ENCODE peak calls at places on chromosomes 6 and 20, in nine cellular contexts. H, S, R, A, P, F, O, Q and K are unnamed samples. For H3K36me3, the result is how much of the 10 kb centered on the place peaks cover.

GRCh38 chr6:127343753-127344659 is 597 bp upstream of the ECHDC1 start:
- DNase-seq in H (no peak), S (no peak), R (no peak), A (no peak), P (peak), F (no peak), O (peak), Q (no peak), K (peak)

GRCh38 chr20:13995086-13995665 is at the start of gene MACROD2:
- DNase-seq in H (peak), S (peak), R (peak), A (peak), P (peak), F (peak), O (peak), Q (peak), K (peak)

GRCh38 chr6:44051516-44051915 is 75.7 kb downstream of the MRPL14 start:
- DNase-seq in H (no peak), S (peak), R (no peak), A (no peak), P (peak), F (no peak), O (peak), Q (no peak), K (no peak)

GRCh38 chr20:53611449-53611894 is 17.8 kb upstream of the ZNF217 start:
- DNase-seq in H (peak), S (no peak), R (peak), A (no peak), P (peak), F (peak), O (peak), Q (no peak), K (peak)

GRCh38 chr6:158849899-158850806 is 31.0 kb upstream of the EZR start:
- DNase-seq in H (peak), S (no peak), R (peak), A (no peak), P (peak), F (peak), O (peak), Q (peak), K (peak)

GRCh38 chr6:43054206-43054943 is 724 bp upstream of the CUL7 start:
- DNase-seq in H (no peak), S (peak), R (no peak), A (no peak), P (peak), F (no peak), O (no peak), Q (no peak), K (no peak)

GRCh38 chr6:111013144-111013905 is 31.5 kb downstream of the RPF2 start:
- DNase-seq in H (no peak), S (no peak), R (no peak), A (no peak), P (no peak), F (no peak), O (no peak), Q (no peak), K (no peak)

GRCh38 chr6:44470106-44470446 is 82.6 kb downstream of the CDC5L start:
- DNase-seq in H (no peak), S (no peak), R (peak), A (no peak), P (no peak), F (no peak), O (no peak), Q (no peak), K (no peak)

GRCh38 chr20:58630063-58630462 is 21.0 kb upstream of the STX16 start:
- DNase-seq in H (no peak), S (no peak), R (no peak), A (no peak), P (peak), F (no peak), O (peak), Q (no peak), K (peak)

GRCh38 chr6:152273638-152274037 is 363.5 kb downstream of the SYNE1 start:
- DNase-seq in H (no peak), S (no peak), R (no peak), A (no peak), P (peak), F (no peak), O (no peak), Q (no peak), K (no peak)

GRCh38 chr6:158220786-158221442 is 52.8 kb downstream of the GTF2H5 start:
- DNase-seq in H (no peak), S (peak), R (peak), A (peak), P (peak), F (no peak), O (peak), Q (peak), K (peak)

GRCh38 chr6:157911278-157911677 is 70.4 kb upstream of the SYNJ2 start:
- DNase-seq in H (no peak), S (no peak), R (no peak), A (no peak), P (no peak), F (no peak), O (no peak), Q (no peak), K (no peak)

GRCh38 chr6:167245586-167245985 is 45.5 kb upstream of the UNC93A start:
- DNase-seq in H (no peak), S (no peak), R (no peak), A (no peak), P (no peak), F (no peak), O (no peak), Q (no peak), K (no peak)

GRCh38 chr20:2005831-2006426 is 12.1 kb upstream of the PDYN start:
- DNase-seq in H (no peak), S (peak), R (peak), A (peak), P (peak), F (no peak), O (peak), Q (peak), K (peak)

GRCh38 chr6:117600008-117600743 is 2.1 kb downstream of the GOPC start:
- DNase-seq in H (no peak), S (no peak), R (no peak), A (no peak), P (peak), F (no peak), O (peak), Q (no peak), K (peak)

GRCh38 chr6:116255246-116255800 is 1.4 kb upstream of the TSPYL4 start:
- DNase-seq in H (no peak), S (no peak), R (no peak), A (no peak), P (peak), F (no peak), O (no peak), Q (no peak), K (no peak)

GRCh38 chr6:16388488-16388887 is 150.1 kb downstream of the GMPR start:
- DNase-seq in H (peak), S (no peak), R (no peak), A (no peak), P (no peak), F (no peak), O (no peak), Q (no peak), K (peak)

GRCh38 chr6:138722425-138723371 is 50.9 kb upstream of the CCDC28A start:
- DNase-seq in H (peak), S (no peak), R (no peak), A (peak), P (peak), F (no peak), O (peak), Q (no peak), K (peak)

GRCh38 chr20:18058661-18059467 is 1.1 kb upstream of the OVOL2 start:
- DNase-seq in H (no peak), S (peak), R (peak), A (no peak), P (no peak), F (no peak), O (peak), Q (no peak), K (no peak)

GRCh38 chr6:35054743-35055130 is 86.4 kb downstream of the TCP11 start:
- DNase-seq in H (no peak), S (no peak), R (no peak), A (no peak), P (no peak), F (no peak), O (no peak), Q (no peak), K (no peak)
- H3K36me3 ChIP-seq in H (under half), S (under half), R (half or more), A (under half), P (under half), F (under half), O (under half), Q (under half), K (under half)

GRCh38 chr20:45140836-45141235 is 16.6 kb upstream of the WFDC12 start:
- DNase-seq in H (no peak), S (no peak), R (no peak), A (no peak), P (no peak), F (no peak), O (no peak), Q (no peak), K (no peak)

GRCh38 chr20:45138451-45139300 is 14.4 kb upstream of the WFDC12 start:
- DNase-seq in H (no peak), S (peak), R (peak), A (peak), P (no peak), F (no peak), O (peak), Q (peak), K (peak)

DNA sequence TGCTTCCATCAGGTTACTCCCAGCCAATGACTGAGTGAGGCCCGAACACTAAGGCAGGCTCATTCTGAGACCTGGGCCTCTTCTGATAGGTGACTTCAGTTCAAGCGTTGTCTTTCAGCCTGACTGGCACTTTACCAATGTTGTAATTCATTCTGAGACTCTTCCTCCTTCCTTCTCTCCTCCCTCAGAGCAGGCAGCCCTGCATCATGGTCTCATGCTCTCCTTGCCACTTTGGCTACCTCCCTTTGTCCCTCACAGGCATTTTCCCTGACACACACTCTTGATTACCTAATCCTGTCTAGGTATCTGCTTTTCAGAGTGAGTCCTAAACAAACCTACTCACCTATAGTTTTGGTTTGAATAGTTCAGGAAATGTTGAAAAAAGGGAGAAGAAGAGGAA is 12.6 kb upstream of the WFDC12 start:
- DNase-seq in H (no peak), S (no peak), R (no peak), A (no peak), P (no peak), F (no peak), O (no peak), Q (no peak), K (no peak)
- H3K36me3 ChIP-seq in H (under half), S (under half), R (under half), A (under half), P (under half), F (under half), O (under half), Q (under half), K (under half)

DNA sequence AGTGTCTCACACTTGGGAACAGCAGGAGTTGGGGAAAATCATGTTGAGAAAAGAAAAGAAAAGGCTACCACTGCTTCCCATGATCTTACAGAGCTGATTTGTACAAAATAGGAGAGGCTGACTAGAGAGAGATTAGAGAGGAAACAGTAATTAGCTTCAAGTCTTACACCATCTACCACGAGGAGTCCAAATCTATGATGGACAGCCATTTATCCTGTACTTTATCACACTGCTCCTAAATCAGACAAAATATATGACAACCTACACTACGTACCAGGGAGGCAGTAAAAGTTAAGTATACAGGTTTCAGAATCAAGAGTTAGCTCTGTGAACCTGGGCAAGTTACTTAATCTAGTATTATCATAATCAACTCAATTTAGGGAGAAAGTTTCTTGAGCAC is 38.0 kb downstream of the RARS2 start:
- DNase-seq in H (no peak), S (no peak), R (no peak), A (no peak), P (no peak), F (no peak), O (no peak), Q (no peak), K (peak)
- H3K36me3 ChIP-seq in H (under half), S (under half), R (half or more), A (under half), P (under half), F (under half), O (under half), Q (under half), K (under half)

DNA sequence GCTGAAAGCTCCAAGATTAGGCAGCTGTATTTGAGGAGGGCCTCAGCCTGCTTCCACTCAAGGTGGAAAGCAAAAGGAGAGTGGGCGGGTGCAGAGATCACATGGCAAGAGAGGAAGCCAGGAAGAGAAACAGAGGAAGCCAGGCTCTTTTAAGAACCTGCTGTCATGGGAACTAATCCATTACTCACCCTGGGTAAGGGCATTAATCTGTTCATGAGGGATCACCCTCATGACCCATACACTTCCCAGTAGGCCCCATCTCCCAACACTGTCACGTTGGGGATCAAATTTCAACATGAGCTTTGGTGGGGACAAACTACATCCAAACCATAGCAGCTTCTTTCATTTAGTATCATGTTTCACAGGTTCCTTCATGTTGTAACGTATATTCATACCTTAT is 53.9 kb downstream of the DHX35 start:
- DNase-seq in H (no peak), S (no peak), R (no peak), A (no peak), P (no peak), F (no peak), O (no peak), Q (no peak), K (no peak)
- H3K36me3 ChIP-seq in H (under half), S (under half), R (half or more), A (half or more), P (under half), F (under half), O (under half), Q (under half), K (half or more)

GRCh38 chr20:38150595-38151170 is 14.4 kb downstream of the TGM2 start:
- DNase-seq in H (no peak), S (no peak), R (no peak), A (no peak), P (no peak), F (no peak), O (no peak), Q (no peak), K (no peak)

GRCh38 chr20:38152175-38153010 is 12.7 kb downstream of the TGM2 start:
- DNase-seq in H (no peak), S (peak), R (peak), A (no peak), P (peak), F (no peak), O (peak), Q (no peak), K (no peak)

GRCh38 chr20:38149880-38150594 is 15.0 kb downstream of the TGM2 start:
- DNase-seq in H (no peak), S (no peak), R (no peak), A (no peak), P (no peak), F (no peak), O (no peak), Q (no peak), K (no peak)

GRCh38 chr20:38153011-38153329 is 12.1 kb downstream of the TGM2 start:
- DNase-seq in H (no peak), S (no peak), R (no peak), A (no peak), P (peak), F (no peak), O (peak), Q (no peak), K (no peak)

DNA sequence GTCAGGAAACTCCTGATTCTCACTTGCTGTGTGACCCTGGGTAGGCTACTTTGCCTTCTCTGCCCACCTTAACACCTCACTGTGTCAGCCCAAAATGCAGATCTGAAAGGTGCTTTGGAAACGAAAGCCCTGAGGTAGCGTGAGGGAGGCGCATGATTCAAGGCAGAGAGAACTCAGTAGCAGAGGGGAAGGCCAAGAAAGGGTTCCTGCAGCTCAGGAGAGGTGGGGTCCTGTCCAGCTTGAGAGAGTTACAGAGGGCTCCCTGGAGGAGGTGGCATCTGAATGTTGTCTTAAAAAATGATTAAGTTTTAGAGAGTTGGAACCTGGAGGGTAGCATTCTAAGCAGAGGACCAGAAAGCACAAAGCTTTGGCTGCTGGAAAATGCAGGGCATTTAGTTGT is 13.6 kb downstream of the TGM2 start:
- DNase-seq in H (no peak), S (no peak), R (no peak), A (no peak), P (no peak), F (no peak), O (no peak), Q (no peak), K (no peak)
- H3K36me3 ChIP-seq in H (under half), S (half or more), R (half or more), A (under half), P (under half), F (under half), O (half or more), Q (under half), K (under half)

GRCh38 chr6:156852147-156852857 is 75.1 kb downstream of the ARID1B start:
- DNase-seq in H (no peak), S (no peak), R (no peak), A (no peak), P (no peak), F (no peak), O (no peak), Q (no peak), K (no peak)

GRCh38 chr6:156852858-156853216 is 75.7 kb downstream of the ARID1B start:
- DNase-seq in H (no peak), S (no peak), R (no peak), A (peak), P (no peak), F (no peak), O (no peak), Q (no peak), K (no peak)

GRCh38 chr6:156850356-156850755 is 73.2 kb downstream of the ARID1B start:
- DNase-seq in H (no peak), S (no peak), R (no peak), A (no peak), P (no peak), F (no peak), O (no peak), Q (no peak), K (no peak)

GRCh38 chr6:156849806-156850205 is 72.6 kb downstream of the ARID1B start:
- DNase-seq in H (no peak), S (no peak), R (no peak), A (no peak), P (no peak), F (no peak), O (no peak), Q (no peak), K (no peak)

DNA sequence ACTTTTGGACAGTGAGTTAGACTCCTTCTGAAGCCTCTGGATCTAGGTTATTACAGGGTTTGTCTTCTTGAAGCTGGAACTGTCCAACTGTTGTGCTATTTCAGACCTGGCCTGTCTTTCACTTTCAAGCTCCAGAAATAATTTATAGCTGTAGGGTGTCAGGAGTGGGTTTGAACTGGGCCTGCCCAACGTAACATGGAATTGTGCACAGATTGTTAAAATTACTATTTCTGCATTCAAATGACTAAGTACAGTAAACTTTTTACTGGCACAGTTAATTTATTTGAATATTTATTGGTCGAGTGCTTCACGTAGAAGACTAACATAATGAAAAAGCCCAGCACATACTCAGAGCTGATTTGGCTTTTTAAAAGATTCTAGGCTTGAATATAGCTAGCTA is 74.3 kb downstream of the ARID1B start:
- DNase-seq in H (no peak), S (no peak), R (no peak), A (no peak), P (no peak), F (no peak), O (no peak), Q (no peak), K (no peak)
- H3K36me3 ChIP-seq in H (under half), S (under half), R (under half), A (under half), P (under half), F (under half), O (under half), Q (under half), K (under half)

GRCh38 chr6:36608788-36609563 is 14.8 kb downstream of the SRSF3 start:
- DNase-seq in H (no peak), S (no peak), R (no peak), A (no peak), P (no peak), F (no peak), O (no peak), Q (no peak), K (no peak)
- H3K36me3 ChIP-seq in H (under half), S (half or more), R (half or more), A (half or more), P (under half), F (under half), O (half or more), Q (under half), K (half or more)

GRCh38 chr6:36976931-36977330 is 9.1 kb downstream of the MTCH1 start:
- DNase-seq in H (no peak), S (no peak), R (no peak), A (no peak), P (no peak), F (no peak), O (no peak), Q (no peak), K (no peak)

GRCh38 chr6:36976005-36976261 is 10.1 kb downstream of the MTCH1 start:
- DNase-seq in H (no peak), S (no peak), R (no peak), A (no peak), P (no peak), F (no peak), O (no peak), Q (no peak), K (no peak)

GRCh38 chr6:36976509-36976908 is 9.5 kb downstream of the MTCH1 start:
- DNase-seq in H (no peak), S (no peak), R (no peak), A (no peak), P (no peak), F (no peak), O (no peak), Q (no peak), K (no peak)

GRCh38 chr6:36978687-36979086 is 7.3 kb downstream of the MTCH1 start:
- DNase-seq in H (no peak), S (no peak), R (no peak), A (no peak), P (no peak), F (no peak), O (no peak), Q (no peak), K (no peak)

GRCh38 chr6:36977470-36977941 is 8.5 kb downstream of the MTCH1 start:
- DNase-seq in H (no peak), S (peak), R (no peak), A (no peak), P (no peak), F (no peak), O (no peak), Q (no peak), K (peak)
- H3K36me3 ChIP-seq in H (under half), S (half or more), R (half or more), A (half or more), P (under half), F (under half), O (half or more), Q (half or more), K (half or more)

DNA sequence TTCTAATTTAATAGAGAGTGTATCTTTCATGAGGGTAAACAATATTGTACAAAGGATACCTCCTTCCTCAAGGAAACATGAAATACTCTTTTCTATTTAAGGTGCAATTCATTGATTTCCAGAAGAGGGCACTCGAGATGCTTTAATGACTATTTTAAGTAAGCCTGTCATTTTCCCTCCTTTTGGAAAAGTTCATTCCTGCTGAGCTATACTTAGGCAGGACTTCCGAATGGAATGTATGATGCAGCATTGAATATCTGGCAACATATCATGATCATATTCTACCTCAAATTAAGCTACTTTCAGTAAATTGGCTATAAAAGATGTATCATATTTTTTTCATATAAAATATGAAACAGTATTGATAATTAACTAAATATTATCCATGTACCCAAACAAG is 5.0 kb downstream of the DST start:
- DNase-seq in H (no peak), S (no peak), R (no peak), A (peak), P (peak), F (peak), O (peak), Q (no peak), K (peak)
- H3K36me3 ChIP-seq in H (under half), S (under half), R (half or more), A (under half), P (under half), F (half or more), O (under half), Q (under half), K (under half)